ENCODE peak calls at places on chromosomes 7 and 10, in eight cellular contexts. A, F, Q, W, E, M, B and R are unnamed samples.

GRCh38 chr10:75956624-75957023 is 525.2 kb downstream of the LRMDA start:
- DNase-seq in M (no peak), E (no peak), Q (no peak), B (no peak), F (peak), W (no peak), A (no peak), R (no peak)

GRCh38 chr10:7301039-7301768 is 109.6 kb downstream of the SFMBT2 start:
- DNase-seq in B (no peak), F (no peak), W (no peak), M (no peak), E (no peak), Q (no peak), A (peak), R (no peak)

GRCh38 chr10:8825611-8826010 is 771.1 kb downstream of the GATA3 start:
- DNase-seq in E (no peak), A (no peak), Q (no peak), W (no peak), F (no peak), M (no peak), B (no peak), R (no peak)

GRCh38 chr7:155489158-155489840 is 31.4 kb downstream of the EN2 start:
- DNase-seq in W (no peak), A (no peak), M (no peak), Q (no peak), B (no peak), E (no peak), F (no peak), R (no peak)

GRCh38 chr10:113108180-113108835 is 158.3 kb downstream of the TCF7L2 start:
- DNase-seq in Q (no peak), A (peak), M (no peak), B (peak), E (no peak), F (no peak), W (no peak), R (peak)

GRCh38 chr10:22631646-22632278 is 82.6 kb downstream of the PIP4K2A start:
- DNase-seq in Q (peak), M (no peak), F (no peak), W (no peak), A (no peak), E (no peak), B (no peak), R (no peak)

GRCh38 chr7:129948338-129948737 is 4.4 kb downstream of the UBE2H start:
- DNase-seq in F (no peak), M (no peak), Q (no peak), A (no peak), W (no peak), B (no peak), E (no peak), R (no peak)

GRCh38 chr10:124171561-124171960 is 78.2 kb upstream of the CHST15 start:
- DNase-seq in E (no peak), Q (no peak), A (no peak), B (no peak), W (no peak), F (no peak), M (no peak), R (no peak)

GRCh38 chr7:25863727-25864116 is 288.3 kb upstream of the NFE2L3 start:
- DNase-seq in M (no peak), B (no peak), W (no peak), Q (no peak), E (no peak), F (no peak), A (no peak), R (no peak)

GRCh38 chr10:6140141-6140841 is 51.5 kb downstream of the RBM17 start:
- DNase-seq in M (no peak), W (no peak), A (no peak), B (no peak), F (no peak), Q (no peak), E (no peak), R (no peak)

DNA sequence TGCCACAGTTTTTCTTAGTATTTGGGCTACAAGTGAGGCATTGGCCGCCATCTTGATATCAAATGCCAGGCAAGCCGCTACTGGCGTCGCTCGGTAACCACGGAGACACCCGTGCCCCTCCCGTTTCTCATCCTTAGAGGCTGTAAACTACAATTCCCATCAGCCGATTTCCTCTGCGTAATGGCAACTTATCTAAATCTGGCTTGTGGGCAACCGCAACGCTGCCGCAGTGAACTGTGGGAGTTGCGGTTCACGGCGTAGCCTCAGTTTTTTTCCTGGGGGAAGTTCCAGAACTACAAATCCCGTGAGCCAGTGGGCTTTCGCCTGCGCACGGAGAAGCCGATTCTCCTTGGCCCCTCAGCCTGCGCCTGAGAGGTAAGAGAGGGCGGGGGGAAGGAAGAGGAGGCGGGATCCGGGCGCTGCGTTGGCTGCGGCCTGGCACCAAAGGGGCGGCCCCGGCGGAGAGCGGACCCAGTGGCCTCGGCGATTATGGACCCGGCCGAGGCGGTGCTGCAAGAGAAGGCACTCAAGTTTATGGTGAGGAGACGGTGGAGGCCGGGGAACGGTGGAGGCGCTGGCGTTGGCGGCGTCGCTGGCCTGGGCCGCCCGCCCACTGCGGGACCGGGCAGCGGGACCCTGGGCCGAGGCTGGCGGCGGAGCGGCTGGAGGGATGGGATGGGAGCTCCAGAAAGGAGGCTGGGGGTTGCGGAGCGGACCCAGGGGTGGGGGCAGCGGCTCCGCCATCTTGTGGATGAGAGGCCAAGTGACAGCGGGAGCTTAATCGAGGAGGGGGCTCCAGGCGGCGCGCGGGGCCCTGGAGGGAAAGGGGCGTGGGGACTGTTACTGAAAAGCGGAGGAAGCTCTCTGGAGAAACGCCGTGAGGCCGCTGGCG is at the start of gene BTRC:
- DNase-seq in F (peak), B (peak), W (peak), A (peak), Q (peak), M (peak), E (peak), R (peak)
- TF ChIP-seq CTCF in F (no peak), B (peak), W (no peak), A (no peak), Q (peak), M (peak), E (no peak), R (peak)

GRCh38 chr10:43254881-43255643 is 11.8 kb downstream of the RASGEF1A start:
- DNase-seq in E (no peak), Q (no peak), F (no peak), A (no peak), M (peak), W (no peak), B (no peak), R (no peak)

GRCh38 chr10:43256531-43257209 is 10.2 kb downstream of the RASGEF1A start:
- DNase-seq in F (no peak), A (no peak), B (no peak), W (no peak), Q (no peak), E (no peak), M (no peak), R (no peak)

GRCh38 chr10:43257210-43258031 is 9.4 kb downstream of the RASGEF1A start:
- DNase-seq in M (peak), F (no peak), A (no peak), Q (no peak), W (no peak), E (no peak), B (no peak), R (peak)

GRCh38 chr10:43254199-43254730 is 12.6 kb downstream of the RASGEF1A start:
- DNase-seq in B (no peak), F (no peak), Q (no peak), A (no peak), E (peak), M (peak), W (no peak), R (peak)

DNA sequence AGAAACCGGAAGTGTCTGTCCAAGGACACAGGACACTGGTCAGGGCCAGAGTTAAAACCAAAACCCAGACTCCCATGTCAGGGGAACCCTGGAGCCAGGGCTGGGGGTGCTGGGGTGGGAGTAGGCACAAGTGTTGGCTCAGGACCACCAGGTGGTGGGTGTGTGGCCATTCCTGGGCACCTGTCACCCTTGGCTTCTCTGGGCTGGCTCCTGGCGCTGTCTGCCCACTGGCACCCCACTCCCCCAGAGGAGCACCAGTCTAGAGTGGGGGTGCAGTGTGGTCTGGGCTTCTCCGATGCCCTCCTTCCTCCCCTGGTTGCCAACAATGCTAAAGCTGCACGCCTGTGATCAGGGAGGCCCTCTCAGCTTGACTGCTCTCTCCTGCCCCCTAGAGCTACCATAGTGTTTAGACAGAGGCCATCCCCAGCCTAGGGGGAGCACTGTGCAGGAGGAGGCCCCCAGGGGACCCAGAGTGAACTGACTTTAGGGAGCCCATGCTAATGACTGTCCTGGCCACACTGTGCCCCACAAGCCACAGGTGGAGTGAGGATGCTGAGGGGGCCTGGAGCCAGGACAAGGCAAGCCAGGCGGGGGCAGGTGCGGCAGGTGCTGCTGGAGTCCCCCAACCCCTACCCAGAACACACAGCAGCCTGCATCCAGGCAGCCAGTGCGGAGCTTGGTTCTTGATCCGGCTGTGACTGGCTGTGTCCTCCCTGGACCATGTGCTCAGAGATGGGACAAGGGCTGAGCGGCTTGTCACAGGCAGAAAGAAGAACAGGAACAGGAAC is 11.0 kb downstream of the RASGEF1A start:
- DNase-seq in W (no peak), A (peak), M (peak), Q (no peak), F (no peak), B (no peak), E (no peak), R (peak)
- TF ChIP-seq CTCF in W (no peak), A (peak), M (peak), Q (peak), F (peak), B (peak), E (no peak), R (peak)

GRCh38 chr10:62690703-62691102 is 113.8 kb upstream of the ADO start:
- DNase-seq in M (no peak), Q (no peak), A (no peak), E (no peak), W (no peak), F (no peak), B (no peak), R (no peak)
- TF ChIP-seq CTCF in M (no peak), Q (no peak), A (no peak), E (no peak), W (no peak), F (no peak), B (no peak), R (peak)

DNA sequence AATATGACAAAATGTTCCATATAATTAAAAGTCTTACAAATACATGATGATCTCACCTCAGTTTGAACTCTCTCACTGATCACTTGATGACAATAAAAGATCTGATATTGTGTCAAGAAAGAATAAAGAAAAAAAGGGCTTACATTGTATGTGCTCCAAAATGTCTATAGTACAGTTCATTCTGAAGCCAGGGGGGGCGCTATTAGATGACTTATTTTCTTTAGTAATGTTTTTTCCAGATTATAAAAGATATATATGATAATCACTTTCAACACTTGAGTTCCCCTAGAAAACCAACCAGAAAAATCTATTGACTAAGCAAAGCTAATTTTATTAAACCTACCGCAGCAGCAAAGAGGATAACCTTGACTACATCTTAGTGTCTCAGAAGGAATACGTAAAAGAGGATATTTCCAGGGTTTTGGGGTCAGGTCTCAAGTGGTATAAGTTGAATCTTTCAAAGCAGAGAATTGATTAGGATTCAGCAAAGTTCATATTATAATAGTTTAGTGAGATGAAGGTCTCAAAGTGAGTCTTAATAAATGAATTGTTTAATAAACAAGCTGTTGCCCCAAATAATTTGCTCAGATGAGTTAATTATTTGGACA is 55.8 kb downstream of the PTN start:
- DNase-seq in F (no peak), W (no peak), M (no peak), A (peak), Q (peak), E (no peak), B (no peak), R (no peak)
- TF ChIP-seq CTCF in F (no peak), W (no peak), M (no peak), A (peak), Q (peak), E (peak), B (peak), R (peak)

DNA sequence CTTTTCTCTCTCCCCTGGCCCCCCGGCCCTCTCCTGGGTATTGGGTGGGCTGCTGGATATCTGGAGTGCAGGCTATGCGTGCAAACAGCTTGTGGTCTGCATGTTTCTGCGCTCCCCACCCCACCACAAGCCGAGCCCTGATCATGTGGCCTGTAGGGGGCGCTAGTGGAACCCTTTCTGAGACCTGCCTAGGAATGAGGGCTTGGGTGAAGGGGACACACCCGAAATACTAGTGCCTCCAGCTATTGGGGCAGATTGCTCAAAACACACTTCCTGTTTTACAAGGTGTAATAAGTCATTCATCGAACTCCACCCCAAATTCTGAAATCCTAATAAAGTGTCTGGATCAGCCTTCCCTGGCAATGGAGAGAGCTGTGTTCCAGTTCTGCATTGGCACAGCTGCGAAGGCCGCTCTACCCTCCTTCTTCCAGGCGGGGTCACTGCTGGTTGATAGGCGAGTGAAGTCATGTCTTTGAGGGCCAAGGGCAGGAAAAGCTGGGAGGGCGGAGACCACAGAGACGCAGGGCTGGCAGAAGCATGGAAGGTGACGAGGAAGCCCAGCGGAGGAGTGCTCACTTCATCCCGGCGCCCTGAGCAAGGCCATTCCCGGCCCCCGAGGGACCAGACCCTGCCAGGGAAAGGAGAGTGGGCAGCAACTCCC is 19.8 kb upstream of the PRRT4 start:
- DNase-seq in A (peak), W (no peak), M (no peak), B (peak), Q (no peak), F (no peak), E (no peak), R (no peak)
- TF ChIP-seq CTCF in A (peak), W (peak), M (no peak), B (peak), Q (peak), F (peak), E (peak), R (peak)

GRCh38 chr10:42866115-42866995 is 83.8 kb downstream of the BMS1 start:
- DNase-seq in B (peak), Q (peak), M (peak), F (peak), W (no peak), E (peak), A (peak), R (peak)
- TF ChIP-seq CTCF in B (peak), Q (peak), M (peak), F (peak), W (peak), E (peak), A (peak), R (peak)

DNA sequence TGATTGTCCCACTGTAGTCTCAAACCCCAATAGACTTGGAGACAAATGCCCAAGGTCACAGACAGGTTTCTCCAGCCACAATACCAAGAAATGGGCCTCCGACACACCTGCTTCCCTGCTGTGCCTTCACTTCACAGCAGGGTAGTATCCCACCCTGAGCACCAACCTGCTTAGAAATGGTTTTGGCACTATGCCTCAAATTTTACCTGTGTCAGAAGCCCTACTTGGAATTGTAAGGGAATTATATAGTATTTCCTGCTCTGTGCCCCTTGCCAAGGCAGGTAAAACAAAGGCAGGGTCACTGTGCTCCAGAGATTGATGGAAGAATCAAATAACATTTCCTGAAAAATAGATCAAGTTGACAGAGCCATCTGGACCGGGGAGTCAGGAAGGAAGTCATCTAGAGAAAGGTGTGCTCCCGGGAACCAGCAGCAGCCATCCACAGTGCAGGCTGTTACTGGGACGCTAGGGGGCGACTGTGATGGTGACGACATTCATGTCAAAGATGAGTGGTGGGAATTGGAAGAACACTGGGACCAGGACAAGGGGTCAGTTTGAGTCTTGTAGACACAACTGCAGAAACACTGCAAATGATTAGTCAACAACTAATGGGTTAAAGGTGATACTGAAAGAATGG is 117.8 kb upstream of the AKR1E2 start:
- DNase-seq in W (no peak), E (no peak), B (no peak), F (no peak), A (peak), Q (no peak), M (no peak), R (no peak)
- TF ChIP-seq CTCF in W (no peak), E (no peak), B (peak), F (peak), A (peak), Q (peak), M (no peak), R (peak)

GRCh38 chr7:6163402-6163801 is 109.0 kb downstream of the CYTH3 start:
- DNase-seq in F (no peak), M (no peak), Q (no peak), E (no peak), A (no peak), B (no peak), W (no peak), R (no peak)

GRCh38 chr7:6165075-6165474 is 107.3 kb downstream of the CYTH3 start:
- DNase-seq in W (no peak), M (no peak), A (no peak), B (no peak), Q (no peak), F (no peak), E (no peak), R (no peak)

GRCh38 chr7:6164010-6164409 is 108.4 kb downstream of the CYTH3 start:
- DNase-seq in M (no peak), B (no peak), F (no peak), W (no peak), A (no peak), E (no peak), Q (no peak), R (no peak)

GRCh38 chr7:6165521-6166325 is 106.7 kb downstream of the CYTH3 start:
- DNase-seq in E (no peak), M (no peak), F (no peak), Q (no peak), W (no peak), B (no peak), A (no peak), R (no peak)

GRCh38 chr7:6164491-6164890 is 107.9 kb downstream of the CYTH3 start:
- DNase-seq in M (no peak), B (peak), E (no peak), W (no peak), F (no peak), Q (no peak), A (peak), R (no peak)
- TF ChIP-seq CTCF in M (no peak), B (peak), E (no peak), W (no peak), F (no peak), Q (no peak), A (no peak), R (peak)

DNA sequence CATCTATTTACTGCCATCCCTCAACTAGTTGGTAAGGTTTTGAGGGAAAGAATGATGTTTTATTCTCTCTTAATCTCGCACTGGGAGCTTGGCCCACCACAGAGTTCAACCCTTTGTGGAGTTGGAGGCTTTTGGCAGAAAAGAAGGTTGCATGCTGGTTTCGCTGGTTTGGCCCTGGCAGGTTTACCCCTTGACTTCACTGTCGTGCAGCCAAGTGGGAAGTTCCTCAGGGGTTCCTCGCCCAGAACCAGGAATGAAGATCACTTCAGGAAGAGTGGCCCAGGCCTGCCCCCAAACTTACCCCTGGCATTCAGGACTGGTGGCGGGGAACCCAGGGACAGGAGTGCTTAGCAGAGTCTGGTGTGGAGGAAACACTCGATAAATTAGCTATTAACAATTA is 103.1 kb upstream of the LYZL2 start:
- DNase-seq in F (no peak), Q (no peak), W (no peak), E (no peak), M (no peak), B (no peak), A (no peak), R (no peak)
- TF ChIP-seq CTCF in F (no peak), Q (no peak), W (no peak), E (no peak), M (no peak), B (no peak), A (no peak), R (no peak)

DNA sequence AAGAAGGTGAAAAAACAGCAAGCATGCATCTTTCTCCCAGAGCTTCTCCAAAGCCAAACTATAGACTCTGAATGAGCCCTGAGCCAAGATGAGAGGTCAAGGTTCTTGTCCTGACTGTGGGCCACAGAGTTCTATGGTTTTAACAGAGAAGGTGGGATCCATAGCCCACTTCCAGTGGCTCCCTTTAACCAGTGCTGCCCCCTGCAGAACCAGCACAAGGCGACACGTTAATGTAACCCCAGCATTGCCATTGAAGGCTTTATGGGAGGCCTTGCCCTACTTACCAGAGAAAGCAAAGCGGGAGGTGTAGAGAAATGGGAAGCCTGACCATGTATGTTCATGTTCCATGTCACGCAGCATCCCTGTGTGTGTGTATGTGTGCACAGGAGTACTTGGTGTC is 243.6 kb downstream of the PRPF18 start:
- DNase-seq in B (no peak), Q (no peak), F (no peak), W (no peak), E (no peak), M (no peak), A (no peak), R (no peak)
- TF ChIP-seq CTCF in B (no peak), Q (no peak), F (no peak), W (no peak), E (no peak), M (no peak), A (peak), R (no peak)